ENCODE peak calls at places on chromosomes 11 and 22, in four cellular contexts. F is left ventricle myocardium inferior, E is cerebellar nuclear complex, A is COR-L47. I is an unnamed sample.

GRCh38 chr11:46386674-46387073 is 4.9 kb downstream of the CHRM4 start:
- DNase-seq in F (no peak), E (no peak), A (no peak), I (no peak)

GRCh38 chr11:26649884-26650283 is 72.0 kb downstream of the SLC5A12 start:
- DNase-seq in F (no peak), E (no peak), A (peak), I (peak)

GRCh38 chr11:11577932-11578331 is 43.9 kb downstream of the GALNT18 start:
- DNase-seq in F (no peak), E (no peak), A (no peak), I (no peak)

GRCh38 chr22:38755155-38755910 is 465 bp downstream of the SUN2 start:
- DNase-seq in F (peak), E (no peak), A (peak), I (peak)

GRCh38 chr11:111923351-111923788 is 4.7 kb downstream of the C11orf52 start:
- DNase-seq in F (no peak), E (no peak), A (no peak), I (peak)

GRCh38 chr11:44979536-44980399 is 29.1 kb upstream of the TP53I11 start:
- DNase-seq in F (no peak), E (no peak), A (peak), I (peak)

GRCh38 chr11:64844330-64845124 is at the start of gene CDC42BPG:
- DNase-seq in F (peak), E (no peak), A (peak), I (peak)

GRCh38 chr11:79205786-79206185 is 235.0 kb downstream of the TENM4 start:
- DNase-seq in F (no peak), E (no peak), A (no peak), I (no peak)